ENCODE peak calls at places on chromosomes 7 and 10, in seven cellular contexts. L is stimulated activated CD8-positive, alpha-beta memory T cell treated with anti-CD3 and anti-CD28 coated beads, Interleukin-7, amount 100 ng/mL, for 4 hours; Z is neural crest cell; Q is posterior vena cava; E is HEK293T; F is non-pigmented ciliary epithelial cell; D is amniotic epithelial cell. R is an unnamed sample.

GRCh38 chr7:87038993-87039716 is 20.3 kb downstream of the ELAPOR2 start:
- DNase-seq in Z (no peak), L (no peak), E (no peak), D (no peak), F (no peak), Q (no peak), R (no peak)

GRCh38 chr7:2754912-2755311 is 66.9 kb downstream of the AMZ1 start:
- DNase-seq in D (no peak), Q (peak), F (no peak), Z (no peak), E (no peak), L (no peak), R (no peak)

GRCh38 chr10:93476756-93477155 is 5.4 kb downstream of the MYOF start:
- DNase-seq in D (no peak), F (no peak), E (no peak), L (no peak), Z (no peak), Q (no peak), R (no peak)

GRCh38 chr7:26202019-26202985 is 757 bp downstream of the CBX3 start:
- DNase-seq in Q (peak), L (peak), Z (peak), E (peak), D (no peak), F (no peak), R (no peak)

GRCh38 chr7:25854059-25854458 is 297.9 kb upstream of the NFE2L3 start:
- DNase-seq in E (no peak), D (no peak), F (no peak), Q (no peak), L (no peak), Z (no peak), R (no peak)

GRCh38 chr10:121335386-121335925 is 262.8 kb downstream of the FGFR2 start:
- DNase-seq in Z (no peak), D (no peak), E (no peak), Q (no peak), F (no peak), L (no peak), R (no peak)

GRCh38 chr10:123759496-123760070 is 93.4 kb downstream of the GPR26 start:
- DNase-seq in Z (no peak), E (no peak), D (no peak), F (no peak), L (no peak), Q (no peak), R (no peak)

GRCh38 chr10:29649561-29650551 is 15.1 kb upstream of the SVIL start:
- DNase-seq in Q (no peak), L (no peak), E (no peak), Z (no peak), F (peak), D (peak), R (no peak)

GRCh38 chr7:132980406-132980805 is 101.5 kb downstream of the CHCHD3 start:
- DNase-seq in L (no peak), Q (no peak), Z (no peak), F (no peak), D (no peak), E (no peak), R (no peak)

GRCh38 chr7:81846398-81846797 is 76.6 kb upstream of the HGF start:
- DNase-seq in L (no peak), E (no peak), Z (no peak), D (peak), F (peak), Q (no peak), R (no peak)

GRCh38 chr10:34612446-34612845 is 202.7 kb downstream of the PARD3 start:
- DNase-seq in Q (no peak), Z (no peak), L (no peak), F (no peak), E (no peak), D (peak), R (no peak)

GRCh38 chr10:33291053-33291592 is 43.3 kb downstream of the NRP1 start:
- DNase-seq in E (no peak), L (no peak), D (peak), F (peak), Z (no peak), Q (no peak), R (no peak)

GRCh38 chr7:27961255-27961654 is 219.3 kb downstream of the JAZF1 start:
- DNase-seq in F (no peak), Q (no peak), D (peak), Z (no peak), E (no peak), L (no peak), R (no peak)

GRCh38 chr10:124688889-124689670 is 55.1 kb downstream of the FAM53B start:
- DNase-seq in Q (no peak), E (no peak), Z (no peak), F (no peak), D (peak), L (peak), R (no peak)

GRCh38 chr10:80699602-80700039 is 161.9 kb downstream of the SH2D4B start:
- DNase-seq in E (peak), Z (peak), D (peak), L (peak), F (peak), Q (peak), R (peak)

GRCh38 chr7:128112781-128113221 is 81.6 kb upstream of the LRRC4 start:
- DNase-seq in F (no peak), E (no peak), Q (no peak), L (no peak), D (no peak), Z (no peak), R (no peak)

GRCh38 chr7:97026705-97027426 is 2.2 kb upstream of the DLX5 start:
- DNase-seq in L (no peak), E (no peak), D (no peak), Q (no peak), Z (no peak), F (no peak), R (no peak)

GRCh38 chr7:10104292-10104691 is 869.4 kb upstream of the PHF14 start:
- DNase-seq in L (no peak), D (no peak), Q (no peak), E (no peak), F (no peak), Z (no peak), R (no peak)

GRCh38 chr10:89373916-89374711 is 3.7 kb upstream of the IFIT1B start:
- DNase-seq in Z (no peak), D (peak), Q (peak), F (peak), L (no peak), E (no peak), R (no peak)

GRCh38 chr10:121084029-121084674 is 233.0 kb downstream of the WDR11 start:
- DNase-seq in Q (no peak), L (no peak), E (no peak), Z (no peak), F (no peak), D (no peak), R (no peak)

GRCh38 chr7:138388673-138389491 is 71.2 kb upstream of the TRIM24 start:
- DNase-seq in Z (no peak), F (no peak), E (no peak), D (peak), L (no peak), Q (no peak), R (no peak)

GRCh38 chr7:151728746-151729145 is 148.2 kb downstream of the PRKAG2 start:
- DNase-seq in F (no peak), E (no peak), L (no peak), Z (no peak), Q (no peak), D (no peak), R (no peak)

GRCh38 chr7:46626261-46627037 is 705.4 kb upstream of the IGFBP3 start:
- DNase-seq in Q (no peak), D (no peak), F (no peak), E (no peak), Z (no peak), L (no peak), R (no peak)

GRCh38 chr10:43461950-43462349 is 25.0 kb downstream of the ZNF487 start:
- DNase-seq in Q (no peak), F (peak), E (peak), D (peak), L (no peak), Z (peak), R (peak)

GRCh38 chr10:88411772-88412349 is 171.3 kb downstream of the RNLS start:
- DNase-seq in F (no peak), L (no peak), Q (no peak), D (peak), Z (no peak), E (no peak), R (no peak)

GRCh38 chr7:68269410-68269809 is 1272.8 kb downstream of the TYW1 start:
- DNase-seq in D (no peak), F (no peak), L (no peak), E (no peak), Q (no peak), Z (no peak), R (no peak)

GRCh38 chr10:93216341-93216985 is 142.8 kb downstream of the CYP26A1 start:
- DNase-seq in E (no peak), Q (no peak), D (no peak), L (no peak), Z (no peak), F (no peak), R (no peak)

GRCh38 chr10:124155781-124156401 is 62.5 kb upstream of the CHST15 start:
- DNase-seq in F (no peak), D (no peak), L (no peak), Q (peak), E (no peak), Z (no peak), R (no peak)

GRCh38 chr10:106711313-106711906 is 453.1 kb downstream of the SORCS1 start:
- DNase-seq in Q (peak), D (peak), E (peak), Z (peak), F (no peak), L (peak), R (peak)

GRCh38 chr10:26480909-26481703 is 43.0 kb downstream of the APBB1IP start:
- DNase-seq in L (no peak), F (no peak), E (no peak), Z (no peak), Q (no peak), D (no peak), R (no peak)

GRCh38 chr10:47287365-47287802 is 12.6 kb upstream of the GDF10 start:
- DNase-seq in Q (no peak), L (no peak), D (no peak), E (no peak), Z (no peak), F (no peak), R (no peak)

GRCh38 chr7:69827140-69827919 is 229.1 kb downstream of the AUTS2 start:
- DNase-seq in Q (no peak), Z (no peak), D (no peak), F (no peak), E (no peak), L (no peak), R (no peak)

GRCh38 chr7:491292-491957 is 28.2 kb downstream of the PDGFA start:
- DNase-seq in F (no peak), L (no peak), Z (no peak), Q (peak), D (no peak), E (no peak), R (no peak)

GRCh38 chr10:21308018-21308417 is 217.5 kb downstream of the SKIDA1 start:
- DNase-seq in Q (no peak), E (no peak), F (no peak), D (no peak), Z (no peak), L (no peak), R (no peak)

GRCh38 chr7:128032605-128033235 is 1.5 kb upstream of the LRRC4 start:
- DNase-seq in F (no peak), Q (no peak), L (peak), E (no peak), D (no peak), Z (peak), R (no peak)

GRCh38 chr7:135798104-135798503 is 49.5 kb upstream of the FAM180A start:
- DNase-seq in Q (no peak), L (no peak), F (no peak), Z (no peak), D (no peak), E (no peak), R (no peak)

GRCh38 chr7:17679427-17679826 is 260.9 kb downstream of the SNX13 start:
- DNase-seq in D (peak), L (no peak), Z (no peak), F (no peak), Q (no peak), E (no peak), R (no peak)

R was measured in iPS DF 6.9.